ENCODE peak calls at places on chromosomes 16 and 17, in six cellular contexts. K, Z, S, T, Y and C are unnamed samples.

GRCh38 chr16:2194166-2194834 is 2.1 kb downstream of the CASKIN1 start:
- DNase-seq in K (no peak), Z (no peak), S (no peak), T (peak), Y (no peak), C (no peak)

GRCh38 chr17:44348234-44348987 is 3.3 kb downstream of the GRN start:
- DNase-seq in K (no peak), Z (no peak), S (no peak), T (no peak), Y (no peak), C (no peak)

GRCh38 chr16:2818278-2818876 is 1.3 kb downstream of the PRSS21 start:
- DNase-seq in K (no peak), Z (no peak), S (no peak), T (no peak), Y (no peak), C (no peak)

GRCh38 chr16:53837421-53837820 is 133.5 kb downstream of the FTO start:
- DNase-seq in K (no peak), Z (no peak), S (no peak), T (no peak), Y (no peak), C (no peak)

GRCh38 chr17:74545456-74546230 is at the start of gene CD300C:
- DNase-seq in K (no peak), Z (no peak), S (no peak), T (no peak), Y (no peak), C (no peak)

GRCh38 chr17:81821603-81822311 is 11.3 kb downstream of the MCRIP1 start:
- DNase-seq in K (no peak), Z (peak), S (peak), T (peak), Y (peak), C (no peak)

GRCh38 chr17:58632324-58633314 is 59.2 kb downstream of the TEX14 start:
- DNase-seq in K (no peak), Z (no peak), S (no peak), T (peak), Y (peak), C (no peak)

GRCh38 chr16:57998992-57999365 is 1.5 kb downstream of the ZNF319 start:
- DNase-seq in K (no peak), Z (no peak), S (no peak), T (no peak), Y (no peak), C (no peak)

GRCh38 chr16:89036776-89037175 is 56.9 kb upstream of the ACSF3 start:
- DNase-seq in K (no peak), Z (no peak), S (no peak), T (no peak), Y (no peak), C (no peak)

GRCh38 chr17:44922746-44923470 is 7.6 kb upstream of the GFAP start:
- DNase-seq in K (no peak), Z (no peak), S (peak), T (no peak), Y (no peak), C (no peak)

GRCh38 chr16:70398177-70398743 is 40.6 kb downstream of the ST3GAL2 start:
- DNase-seq in K (no peak), Z (no peak), S (no peak), T (no peak), Y (no peak), C (no peak)

GRCh38 chr17:29578626-29579485 is 10.4 kb downstream of the TP53I13 start:
- DNase-seq in K (no peak), Z (no peak), S (no peak), T (no peak), Y (no peak), C (no peak)

GRCh38 chr17:49970498-49970897 is 1.5 kb downstream of the DLX4 start:
- DNase-seq in K (no peak), Z (no peak), S (no peak), T (no peak), Y (no peak), C (no peak)

GRCh38 chr16:63617047-63617989 is 1504.5 kb downstream of the CDH11 start:
- DNase-seq in K (no peak), Z (no peak), S (peak), T (no peak), Y (no peak), C (no peak)

GRCh38 chr16:674968-675883 is at the start of gene RHBDL1:
- DNase-seq in K (peak), Z (no peak), S (peak), T (peak), Y (peak), C (no peak)

GRCh38 chr17:32819035-32819434 is 57.9 kb downstream of the MYO1D start:
- DNase-seq in K (no peak), Z (no peak), S (peak), T (peak), Y (no peak), C (no peak)

GRCh38 chr17:18950944-18951905 is 740 bp upstream of the SLC5A10 start:
- DNase-seq in K (no peak), Z (no peak), S (no peak), T (peak), Y (no peak), C (no peak)

GRCh38 chr17:82303944-82304808 is 13.2 kb downstream of the CD7 start:
- DNase-seq in K (no peak), Z (no peak), S (peak), T (peak), Y (no peak), C (no peak)

GRCh38 chr17:28151001-28151400 is 108.5 kb downstream of the NLK start:
- DNase-seq in K (no peak), Z (no peak), S (peak), T (no peak), Y (no peak), C (no peak)

GRCh38 chr16:25224731-25225319 is 8.1 kb downstream of the AQP8 start:
- DNase-seq in K (no peak), Z (no peak), S (no peak), T (no peak), Y (no peak), C (no peak)

GRCh38 chr17:45579529-45580495 is 89.3 kb upstream of the PLEKHM1 start:
- DNase-seq in K (no peak), Z (no peak), S (no peak), T (peak), Y (no peak), C (no peak)

GRCh38 chr17:28737770-28738679 is 5.8 kb upstream of the TRAF4 start:
- DNase-seq in K (no peak), Z (no peak), S (no peak), T (no peak), Y (no peak), C (no peak)

GRCh38 chr16:78240459-78241222 is 141.2 kb downstream of the WWOX start:
- DNase-seq in K (no peak), Z (no peak), S (no peak), T (peak), Y (peak), C (no peak)

DNA sequence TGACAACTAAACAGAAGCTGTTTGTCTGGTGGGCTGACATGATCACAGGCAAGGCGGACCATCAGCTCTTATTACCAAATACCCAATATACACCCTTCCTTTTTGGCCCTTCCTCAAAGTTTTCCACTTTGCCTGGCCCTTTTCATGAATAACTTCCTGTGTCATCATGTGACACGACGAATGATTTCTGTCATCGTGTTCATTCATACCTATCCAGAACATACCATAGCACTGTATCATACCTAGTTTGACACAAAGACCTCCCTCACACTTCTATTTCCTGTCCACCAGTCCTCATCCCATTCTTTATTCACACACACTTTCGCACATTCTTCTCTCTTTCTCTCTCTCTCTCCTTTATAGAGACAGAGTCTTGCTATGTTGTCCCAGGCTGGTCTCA is 131.8 kb downstream of the STX8 start:
- DNase-seq in K (no peak), Z (no peak), S (no peak), T (no peak), Y (no peak), C (no peak)
- TF ChIP-seq YY1 in K (no peak), Z (no peak), S (no peak), T (no peak), Y (no peak), C (no peak)

DNA sequence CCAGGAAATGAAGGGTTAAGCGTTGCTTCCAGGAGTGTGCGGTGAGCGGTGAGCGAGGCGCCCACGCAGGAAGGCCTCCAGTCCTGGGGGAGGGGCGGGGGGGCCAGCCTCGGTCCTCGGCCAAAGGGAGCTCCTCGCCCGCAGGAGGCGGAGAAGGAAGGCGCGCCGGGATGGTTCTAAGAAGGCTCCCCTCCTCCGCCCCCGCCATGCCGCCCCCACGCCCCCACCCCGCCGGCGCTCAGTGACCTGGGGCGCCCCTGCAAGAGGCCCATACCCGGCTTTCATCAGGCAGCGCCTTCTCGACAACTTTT is 2.2 kb downstream of the RBFOX3 start:
- DNase-seq in K (no peak), Z (no peak), S (no peak), T (peak), Y (no peak), C (no peak)
- TF ChIP-seq YY1 in K (no peak), Z (no peak), S (no peak), T (no peak), Y (no peak), C (no peak)

GRCh38 chr17:51120739-51121619 is at the start of gene SPAG9:
- DNase-seq in K (peak), Z (peak), S (peak), T (peak), Y (peak), C (peak)

GRCh38 chr17:51118330-51119195 is 2.1 kb downstream of the SPAG9 start:
- DNase-seq in K (no peak), Z (no peak), S (peak), T (peak), Y (peak), C (no peak)

GRCh38 chr17:51121620-51122472 is 1.2 kb upstream of the SPAG9 start:
- DNase-seq in K (peak), Z (peak), S (peak), T (peak), Y (peak), C (no peak)

GRCh38 chr17:51119415-51120356 is 982 bp downstream of the SPAG9 start:
- DNase-seq in K (no peak), Z (peak), S (peak), T (peak), Y (peak), C (no peak)

GRCh38 chr17:51120357-51120738 is 320 bp downstream of the SPAG9 start:
- DNase-seq in K (no peak), Z (no peak), S (peak), T (peak), Y (no peak), C (no peak)
- TF ChIP-seq YY1 in K (no peak), Z (no peak), S (no peak), T (no peak), Y (peak), C (no peak)

DNA sequence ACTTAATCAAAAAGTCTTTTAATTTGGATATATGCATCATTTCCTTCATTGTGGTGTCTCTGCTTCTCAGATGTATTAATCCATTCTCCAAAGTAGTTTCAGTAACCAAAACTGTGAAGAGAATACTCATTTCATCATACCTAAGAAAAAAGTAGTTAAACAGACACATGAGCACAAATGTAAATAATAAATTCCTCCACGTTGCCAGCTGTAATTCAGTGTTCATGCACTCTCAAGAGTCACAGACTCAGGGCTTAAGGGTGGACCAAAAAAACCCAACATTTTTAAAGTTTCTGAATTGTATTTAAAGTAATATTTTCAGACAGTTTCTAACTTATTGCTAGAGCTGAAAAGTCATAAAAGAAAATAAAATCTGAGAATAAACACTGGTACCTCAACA is 19.0 kb downstream of the POLG2 start:
- DNase-seq in K (no peak), Z (no peak), S (no peak), T (no peak), Y (no peak), C (no peak)
- TF ChIP-seq YY1 in K (no peak), Z (no peak), S (no peak), T (no peak), Y (no peak), C (no peak)

DNA sequence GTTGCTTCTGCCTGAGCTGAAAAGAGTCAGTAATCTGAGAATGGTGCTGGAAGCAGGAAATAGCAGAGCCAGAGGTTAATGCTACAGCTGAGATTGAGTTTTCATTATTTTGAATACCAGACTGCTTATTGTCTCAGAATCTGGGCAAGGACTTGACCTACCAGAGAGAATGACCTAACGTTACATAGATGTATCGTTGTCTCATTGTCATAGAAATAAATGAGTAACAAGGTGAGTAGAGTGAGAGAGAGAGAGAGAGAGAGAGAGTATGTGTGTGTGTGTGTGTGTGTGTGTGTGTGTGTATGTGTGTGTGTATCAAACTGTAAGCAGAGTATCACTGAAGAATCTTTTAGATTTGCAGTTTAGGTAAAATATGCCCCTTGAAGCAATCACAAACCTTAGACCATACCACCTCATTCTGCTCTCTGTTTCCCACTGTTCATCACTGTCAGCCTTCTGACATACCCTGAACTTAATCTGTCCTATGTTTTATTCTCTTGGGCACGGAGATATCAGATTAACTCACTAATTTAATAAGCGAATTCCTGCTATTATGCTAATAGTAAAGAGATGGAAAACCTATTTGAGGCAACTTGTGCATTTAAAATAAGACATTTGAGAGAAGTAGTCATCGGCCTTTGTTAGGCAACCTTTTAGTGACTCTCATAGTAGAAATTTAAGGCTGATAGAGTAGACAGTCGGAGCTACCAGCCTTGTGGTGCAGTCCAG is 87.8 kb downstream of the CYB561 start:
- DNase-seq in K (no peak), Z (no peak), S (peak), T (no peak), Y (no peak), C (no peak)
- TF ChIP-seq YY1 in K (no peak), Z (no peak), S (no peak), T (no peak), Y (no peak), C (no peak)